ENCODE peak calls at places on chromosomes 5 and 9, in five cellular contexts. One of them, this sample, is unnamed.

GRCh38 chr5:38167562-38167996 is 90.8 kb upstream of the EGFLAM start:
- DNase-seq in GM12891: no peak
- DNase-seq in HepG2: no peak
- DNase-seq in GM12878: no peak
- DNase-seq in H1: no peak
- DNase-seq in this sample: no peak

GRCh38 chr9:71112866-71113265 is 8.6 kb downstream of the TRPM3 start:
- DNase-seq in HepG2: no peak
- DNase-seq in GM12891: no peak
- DNase-seq in GM12878: no peak
- DNase-seq in H1: no peak
- DNase-seq in this sample: no peak

GRCh38 chr5:54013556-54014157 is 296.7 kb downstream of the ARL15 start:
- DNase-seq in GM12891: no peak
- DNase-seq in GM12878: no peak
- DNase-seq in H1: no peak
- DNase-seq in HepG2: no peak
- DNase-seq in this sample: no peak

GRCh38 chr5:131423056-131423455 is 159.2 kb downstream of the CDC42SE2 start:
- DNase-seq in GM12878: no peak
- DNase-seq in GM12891: no peak
- DNase-seq in H1: no peak
- DNase-seq in HepG2: peak
- DNase-seq in this sample: no peak

GRCh38 chr5:44958943-44959342 is 150.2 kb downstream of the MRPS30 start:
- DNase-seq in GM12891: no peak
- DNase-seq in H1: no peak
- DNase-seq in HepG2: no peak
- DNase-seq in GM12878: no peak
- DNase-seq in this sample: no peak

GRCh38 chr5:1782385-1783213 is 17.0 kb downstream of the MRPL36 start:
- DNase-seq in GM12891: no peak
- DNase-seq in HepG2: no peak
- DNase-seq in GM12878: no peak
- DNase-seq in H1: no peak
- DNase-seq in this sample: no peak

GRCh38 chr9:121398374-121398773 is 28.3 kb upstream of the STOM start:
- DNase-seq in H1: no peak
- DNase-seq in HepG2: peak
- DNase-seq in GM12878: no peak
- DNase-seq in GM12891: no peak
- DNase-seq in this sample: no peak

GRCh38 chr5:173480896-173481295 is 135.6 kb downstream of the BOD1 start:
- DNase-seq in GM12891: no peak
- DNase-seq in H1: no peak
- DNase-seq in HepG2: no peak
- DNase-seq in GM12878: no peak
- DNase-seq in this sample: no peak

GRCh38 chr5:63959177-63959982 is 2.9 kb downstream of the HTR1A start:
- DNase-seq in H1: peak
- DNase-seq in GM12878: no peak
- DNase-seq in HepG2: no peak
- DNase-seq in GM12891: no peak
- DNase-seq in this sample: no peak

GRCh38 chr9:35726876-35727438 is 5.0 kb downstream of the TLN1 start:
- DNase-seq in GM12878: no peak
- DNase-seq in H1: no peak
- DNase-seq in HepG2: peak
- DNase-seq in GM12891: no peak
- DNase-seq in this sample: no peak

GRCh38 chr9:35729101-35729500 is 2.9 kb downstream of the TLN1 start:
- DNase-seq in HepG2: no peak
- DNase-seq in H1: no peak
- DNase-seq in GM12891: no peak
- DNase-seq in GM12878: no peak
- DNase-seq in this sample: no peak

GRCh38 chr9:35727676-35728040 is 4.3 kb downstream of the TLN1 start:
- DNase-seq in H1: no peak
- DNase-seq in GM12878: no peak
- DNase-seq in HepG2: no peak
- DNase-seq in GM12891: no peak
- DNase-seq in this sample: no peak

GRCh38 chr9:35729700-35730485 is 2.1 kb downstream of the TLN1 start:
- DNase-seq in GM12878: no peak
- DNase-seq in GM12891: no peak
- DNase-seq in HepG2: peak
- DNase-seq in H1: no peak
- DNase-seq in this sample: no peak

DNA sequence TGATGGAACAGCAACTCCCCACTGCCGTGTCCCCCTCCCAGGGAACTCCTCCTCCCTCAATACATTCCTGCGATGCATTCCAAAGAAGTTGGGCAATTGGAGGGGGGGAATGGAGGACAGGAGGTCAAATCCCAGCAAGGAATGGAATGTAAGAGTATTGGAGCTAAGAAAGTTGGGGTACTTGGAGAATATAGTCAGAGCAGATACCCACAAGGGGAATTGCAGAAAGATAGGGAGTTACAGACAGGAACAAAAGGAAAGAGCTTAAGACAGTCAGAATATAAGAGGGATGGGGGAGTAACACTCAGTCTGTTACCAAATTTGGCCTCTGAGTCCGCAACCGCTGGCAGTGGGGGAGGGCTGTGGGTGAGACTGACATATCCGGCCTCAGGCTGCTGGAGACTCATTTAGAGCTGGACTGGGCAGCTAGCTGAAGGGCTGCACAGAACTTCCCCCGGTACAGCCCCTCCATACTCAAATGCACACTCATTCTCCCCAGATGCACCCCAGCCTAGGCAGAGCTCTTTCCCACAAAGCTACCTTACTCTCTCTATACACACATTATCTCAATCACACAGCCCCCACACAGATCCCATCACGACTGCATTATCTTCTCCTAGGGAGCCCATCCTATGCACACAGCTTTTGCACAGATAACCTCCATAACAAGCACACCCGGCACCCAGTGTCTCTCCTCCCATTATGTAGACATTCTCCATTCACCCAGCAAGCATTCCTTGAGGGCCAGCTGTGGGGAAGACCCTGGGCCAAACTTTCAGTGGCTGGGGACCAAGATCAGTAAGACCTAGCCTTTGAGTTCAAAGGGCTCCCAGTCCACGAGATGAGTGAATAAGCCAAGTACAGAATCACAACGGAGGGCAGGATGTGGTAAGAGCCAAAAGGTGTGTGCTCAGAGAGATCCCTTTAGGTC is 3.7 kb downstream of the TLN1 start:
- DNase-seq in GM12891: no peak
- DNase-seq in HepG2: peak
- DNase-seq in H1: no peak
- DNase-seq in GM12878: no peak
- DNase-seq in this sample: no peak
- TF ChIP-seq POLR2AphosphoS5 in GM12891: peak
- TF ChIP-seq POLR2AphosphoS5 in HepG2: no peak
- TF ChIP-seq POLR2AphosphoS5 in H1: no peak
- TF ChIP-seq POLR2AphosphoS5 in GM12878: peak
- TF ChIP-seq POLR2AphosphoS5 in this sample: peak

DNA sequence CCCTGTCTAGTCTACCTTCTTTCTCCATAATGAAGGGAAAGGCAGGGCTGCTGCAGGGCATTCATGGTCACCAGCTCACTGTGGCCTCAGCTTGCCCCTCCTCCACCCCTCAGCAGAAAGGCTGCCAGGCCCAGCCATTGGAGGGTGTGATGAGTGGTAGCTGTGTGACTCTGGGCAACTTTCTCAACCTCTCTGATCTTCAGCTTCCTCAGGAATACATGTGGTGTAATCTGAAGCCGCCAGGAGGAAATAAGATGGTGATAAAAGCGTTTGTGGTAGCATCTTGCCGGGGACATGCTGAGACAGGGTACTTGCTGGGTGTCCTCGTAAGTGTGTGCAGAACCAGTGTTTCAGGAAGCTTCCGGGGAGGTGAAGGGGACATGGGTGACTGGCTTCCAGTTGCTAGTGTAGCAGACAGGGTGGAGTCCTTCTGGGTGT is 9.8 kb downstream of the CXCL14 start:
- DNase-seq in GM12891: no peak
- DNase-seq in GM12878: no peak
- DNase-seq in H1: no peak
- DNase-seq in HepG2: no peak
- DNase-seq in this sample: no peak
- TF ChIP-seq TAF1 in GM12891: no peak
- TF ChIP-seq TAF1 in GM12878: no peak
- TF ChIP-seq TAF1 in H1: no peak
- TF ChIP-seq TAF1 in HepG2: no peak
- TF ChIP-seq TAF1 in this sample: no peak

DNA sequence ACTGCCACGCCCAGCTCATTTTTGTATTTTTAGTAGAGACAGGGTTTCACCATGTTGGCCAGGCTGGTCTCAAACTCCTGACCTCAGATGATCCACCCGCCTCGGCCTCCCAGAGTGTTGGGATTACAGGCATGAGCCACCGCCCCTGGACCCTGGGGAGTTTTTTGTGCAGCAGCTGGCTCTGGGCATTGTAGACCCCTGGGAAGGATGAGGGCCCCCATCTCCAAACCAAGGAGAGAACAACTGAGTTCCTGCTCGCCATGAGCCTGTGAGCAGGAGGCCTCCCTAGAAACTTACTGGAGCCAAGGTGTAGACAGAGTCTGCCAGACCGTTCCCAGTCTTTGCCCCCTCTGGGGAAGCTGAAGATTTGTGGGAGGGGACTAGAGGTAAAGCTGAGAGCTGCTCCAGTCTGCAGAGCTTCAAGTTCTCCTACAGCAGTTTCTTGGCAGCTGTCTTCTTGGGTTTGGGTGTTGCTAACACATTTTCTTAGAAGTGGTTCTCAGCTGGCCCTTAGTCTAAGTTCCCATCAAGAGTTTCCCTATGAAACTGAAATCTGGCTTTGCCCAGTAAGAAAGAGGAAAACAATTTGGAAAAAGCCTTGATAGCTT is 12.4 kb downstream of the NUDT2 start:
- DNase-seq in HepG2: no peak
- DNase-seq in H1: no peak
- DNase-seq in GM12878: no peak
- DNase-seq in GM12891: no peak
- DNase-seq in this sample: no peak
- TF ChIP-seq POLR2A in HepG2: no peak
- TF ChIP-seq POLR2A in H1: no peak
- TF ChIP-seq POLR2A in GM12878: no peak
- TF ChIP-seq POLR2A in GM12891: no peak
- TF ChIP-seq POLR2A in this sample: no peak

DNA sequence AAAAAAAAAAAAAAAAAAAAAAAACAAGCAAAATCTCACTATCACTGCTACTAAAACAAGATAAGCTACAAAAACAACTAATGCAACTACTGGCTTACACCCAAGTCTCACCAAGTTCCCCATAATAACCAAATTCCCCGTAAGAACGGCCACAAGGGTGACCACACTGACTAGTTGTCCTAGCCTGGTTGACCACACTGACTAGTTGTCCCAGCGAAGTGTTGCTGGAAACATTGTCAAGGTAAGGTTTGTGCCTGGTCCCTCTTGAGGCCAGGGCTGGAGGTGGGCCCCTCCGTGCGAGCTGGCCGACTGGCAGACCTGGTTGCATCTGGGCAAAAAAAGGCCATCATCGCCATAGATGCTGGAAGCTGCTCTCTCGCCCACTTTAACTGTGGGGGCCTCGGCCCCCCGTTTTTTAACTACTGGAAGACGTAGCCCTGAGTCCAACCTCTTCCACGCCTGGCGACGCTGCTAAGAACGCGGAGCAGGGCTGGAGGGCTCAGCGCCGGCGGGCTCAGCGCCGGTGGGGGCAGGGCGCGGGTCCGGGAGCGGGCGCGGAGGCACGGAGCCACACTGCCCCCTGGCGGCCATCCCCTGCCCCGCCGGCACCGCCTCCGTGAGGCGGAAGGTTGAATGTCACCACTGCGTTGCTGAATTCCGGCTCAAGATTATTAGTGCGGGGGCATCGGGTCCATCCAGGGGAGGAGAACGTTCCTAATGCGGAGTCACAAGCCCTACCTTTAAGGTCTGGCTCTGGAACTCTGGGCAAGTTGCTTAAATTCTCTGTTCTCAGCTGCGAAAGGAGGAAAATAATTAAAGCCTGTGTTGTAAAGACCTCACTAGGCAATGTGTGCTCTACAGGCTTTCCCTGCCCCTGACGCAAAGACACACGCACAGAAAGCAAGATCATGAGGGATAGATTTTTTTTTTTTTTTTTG is 84.0 kb downstream of the HSD17B3 start:
- DNase-seq in HepG2: peak
- DNase-seq in H1: no peak
- DNase-seq in GM12878: no peak
- DNase-seq in GM12891: peak
- DNase-seq in this sample: peak
- TF ChIP-seq POLR2AphosphoS5 in HepG2: no peak
- TF ChIP-seq POLR2AphosphoS5 in H1: no peak
- TF ChIP-seq POLR2AphosphoS5 in GM12878: no peak
- TF ChIP-seq POLR2AphosphoS5 in GM12891: no peak
- TF ChIP-seq POLR2AphosphoS5 in this sample: no peak

GRCh38 chr5:16880547-16880946 is 55.5 kb downstream of the MYO10 start:
- DNase-seq in GM12878: no peak
- DNase-seq in HepG2: no peak
- DNase-seq in H1: no peak
- DNase-seq in GM12891: no peak
- DNase-seq in this sample: no peak
- TF ChIP-seq TAF1 in GM12878: no peak
- TF ChIP-seq TAF1 in HepG2: no peak
- TF ChIP-seq TAF1 in H1: no peak
- TF ChIP-seq TAF1 in GM12891: no peak
- TF ChIP-seq TAF1 in this sample: no peak

GRCh38 chr5:132736853-132737833 is at the start of gene KIF3A:
- DNase-seq in GM12878: peak
- DNase-seq in GM12891: peak
- DNase-seq in HepG2: peak
- DNase-seq in H1: peak
- DNase-seq in this sample: peak
- TF ChIP-seq POLR2A in GM12878: peak
- TF ChIP-seq POLR2A in GM12891: peak
- TF ChIP-seq POLR2A in HepG2: peak
- TF ChIP-seq POLR2A in H1: peak
- TF ChIP-seq POLR2A in this sample: peak

GRCh38 chr5:32443541-32444190 is 874 bp downstream of the ZFR start:
- DNase-seq in H1: no peak
- DNase-seq in GM12891: peak
- DNase-seq in GM12878: no peak
- DNase-seq in HepG2: no peak
- DNase-seq in this sample: peak

GRCh38 chr5:32444946-32445758 is 612 bp upstream of the ZFR start:
- DNase-seq in HepG2: no peak
- DNase-seq in GM12891: no peak
- DNase-seq in H1: no peak
- DNase-seq in GM12878: no peak
- DNase-seq in this sample: no peak

GRCh38 chr5:32443145-32443540 is 1.4 kb downstream of the ZFR start:
- DNase-seq in GM12891: no peak
- DNase-seq in HepG2: no peak
- DNase-seq in H1: no peak
- DNase-seq in GM12878: peak
- DNase-seq in this sample: no peak

GRCh38 chr5:32445831-32446614 is 1.5 kb upstream of the ZFR start:
- DNase-seq in HepG2: no peak
- DNase-seq in GM12891: no peak
- DNase-seq in H1: no peak
- DNase-seq in GM12878: no peak
- DNase-seq in this sample: no peak

GRCh38 chr5:32444191-32444945 is at the start of gene ZFR:
- DNase-seq in GM12878: peak
- DNase-seq in H1: peak
- DNase-seq in HepG2: peak
- DNase-seq in GM12891: peak
- DNase-seq in this sample: peak
- TF ChIP-seq POLR2AphosphoS5 in GM12878: peak
- TF ChIP-seq POLR2AphosphoS5 in H1: peak
- TF ChIP-seq POLR2AphosphoS5 in HepG2: peak
- TF ChIP-seq POLR2AphosphoS5 in GM12891: peak
- TF ChIP-seq POLR2AphosphoS5 in this sample: peak

GRCh38 chr5:28402590-28403301 is 1364.4 kb upstream of the CDH9 start:
- DNase-seq in HepG2: no peak
- DNase-seq in GM12891: no peak
- DNase-seq in GM12878: no peak
- DNase-seq in H1: no peak
- DNase-seq in this sample: no peak
- TF ChIP-seq TAF1 in HepG2: no peak
- TF ChIP-seq TAF1 in GM12891: no peak
- TF ChIP-seq TAF1 in GM12878: no peak
- TF ChIP-seq TAF1 in H1: no peak
- TF ChIP-seq TAF1 in this sample: no peak